ENCODE peak calls at places on chromosomes 7 and 10, in seven cellular contexts. S is activated CD4-positive, alpha-beta T cell treated with anti-CD3 and anti-CD28 coated beads, Interleukin-2, amount 50 U/mL, for 1 hour; H is A172; K is lung microvascular endothelial cell; X is AG10803; E is HFFc6; U is AG09319. G is an unnamed sample.

GRCh38 chr7:134462337-134462925 is 3.5 kb upstream of the AKR1B1 start:
- DNase-seq in K (peak), U (no peak), S (no peak), X (peak), H (peak), E (peak), G (peak)

GRCh38 chr10:119315128-119316001 is 108.0 kb downstream of the GRK5 start:
- DNase-seq in H (peak), S (peak), U (peak), E (peak), K (peak), X (peak), G (peak)

GRCh38 chr7:11458736-11459483 is 373.1 kb downstream of the THSD7A start:
- DNase-seq in X (peak), E (no peak), U (peak), S (no peak), H (peak), K (peak), G (peak)

GRCh38 chr10:80497187-80498038 is 40.3 kb upstream of the SH2D4B start:
- DNase-seq in K (peak), H (no peak), U (peak), E (peak), S (no peak), X (peak), G (peak)

GRCh38 chr7:139984642-139985539 is 77.9 kb downstream of the PARP12 start:
- DNase-seq in S (no peak), E (no peak), K (no peak), H (no peak), X (no peak), U (no peak), G (no peak)

GRCh38 chr10:92847185-92847864 is 995 bp upstream of the EXOC6 start:
- DNase-seq in K (no peak), U (no peak), H (no peak), E (peak), S (no peak), X (no peak), G (peak)

GRCh38 chr7:82194011-82194410 is 249.6 kb downstream of the CACNA2D1 start:
- DNase-seq in U (peak), S (no peak), X (peak), E (peak), K (peak), H (no peak), G (peak)

GRCh38 chr10:90051474-90051873 is 350.1 kb downstream of the KIF20B start:
- DNase-seq in H (no peak), K (no peak), U (no peak), S (no peak), E (no peak), X (no peak), G (no peak)

GRCh38 chr7:50713357-50713965 is 69.2 kb downstream of the GRB10 start:
- DNase-seq in K (no peak), E (no peak), U (no peak), S (no peak), X (no peak), H (no peak), G (no peak)

GRCh38 chr7:72249106-72249505 is 163.0 kb downstream of the CALN1 start:
- DNase-seq in S (no peak), U (no peak), K (no peak), E (no peak), X (no peak), H (no peak), G (no peak)

GRCh38 chr10:78630944-78631838 is 437.6 kb upstream of the ZMIZ1 start:
- DNase-seq in K (no peak), X (peak), S (no peak), H (peak), E (no peak), U (no peak), G (no peak)

GRCh38 chr7:35550831-35551230 is 144.1 kb downstream of the HERPUD2 start:
- DNase-seq in X (no peak), H (no peak), E (no peak), S (no peak), K (no peak), U (no peak), G (no peak)

GRCh38 chr10:70715853-70716795 is 43.8 kb downstream of the ADAMTS14 start:
- DNase-seq in K (peak), E (peak), S (no peak), X (no peak), U (no peak), H (peak), G (peak)

GRCh38 chr10:97915761-97916160 is 66.1 kb downstream of the GOLGA7B start:
- DNase-seq in U (no peak), X (no peak), K (no peak), S (no peak), H (no peak), E (no peak), G (no peak)

GRCh38 chr7:82443801-82444219 is 233 bp upstream of the CACNA2D1 start:
- DNase-seq in X (peak), U (peak), H (no peak), S (no peak), K (peak), E (peak), G (peak)

GRCh38 chr10:103231047-103231551 is 14.6 kb upstream of the RPEL1 start:
- DNase-seq in K (peak), U (peak), X (peak), S (no peak), E (peak), H (peak), G (peak)

GRCh38 chr7:55314967-55315366 is 50.2 kb upstream of the LANCL2 start:
- DNase-seq in X (no peak), K (no peak), E (no peak), S (no peak), H (no peak), U (no peak), G (no peak)

GRCh38 chr10:86100581-86101061 is 266.0 kb downstream of the GRID1 start:
- DNase-seq in E (no peak), X (peak), H (peak), U (no peak), K (no peak), S (no peak), G (peak)

GRCh38 chr10:43404675-43405221 is 4.2 kb downstream of the HNRNPF start:
- DNase-seq in H (no peak), U (no peak), X (no peak), E (no peak), K (no peak), S (no peak), G (no peak)

GRCh38 chr10:71805776-71806705 is 32.7 kb upstream of the VSIR start:
- DNase-seq in K (no peak), S (no peak), X (no peak), U (no peak), E (no peak), H (no peak), G (no peak)

GRCh38 chr7:129222064-129222463 is 2.8 kb upstream of the AHCYL2 start:
- DNase-seq in X (no peak), E (no peak), S (no peak), H (no peak), K (peak), U (no peak), G (no peak)

GRCh38 chr10:1094112-1095057 is 38.2 kb downstream of the WDR37 start:
- DNase-seq in K (no peak), X (no peak), U (no peak), E (no peak), H (no peak), S (no peak), G (no peak)

GRCh38 chr10:46033602-46034011 is 3.2 kb upstream of the NCOA4 start:
- DNase-seq in H (peak), S (no peak), E (peak), K (peak), X (peak), U (peak), G (peak)

GRCh38 chr7:108408294-108409004 is 47.8 kb downstream of the NRCAM start:
- DNase-seq in K (no peak), X (no peak), H (no peak), S (no peak), U (no peak), E (no peak), G (no peak)

GRCh38 chr7:118872568-118872967 is 648.1 kb downstream of the ANKRD7 start:
- DNase-seq in E (no peak), X (no peak), U (no peak), H (peak), K (no peak), S (no peak), G (no peak)

GRCh38 chr7:105838273-105839141 is 37.9 kb downstream of the ATXN7L1 start:
- DNase-seq in H (peak), U (no peak), S (no peak), E (no peak), K (peak), X (peak), G (peak)

GRCh38 chr10:98411768-98412167 is 3.2 kb downstream of the PYROXD2 start:
- DNase-seq in U (no peak), S (no peak), E (no peak), X (peak), H (no peak), K (no peak), G (no peak)

GRCh38 chr10:99660662-99661369 is 1.5 kb downstream of the ENTPD7 start:
- DNase-seq in E (no peak), K (no peak), X (peak), H (no peak), U (no peak), S (no peak), G (no peak)

G was measured in GM23248.